ENCODE peak calls at places on chromosomes 5 and 9, in six cellular contexts. One of them, this sample, is unnamed.

GRCh38 chr9:103078581-103078980 is 83.4 kb downstream of the CYLC2 start:
- DNase-seq in A549: no peak
- DNase-seq in K562: no peak
- DNase-seq in endothelial cell of umbilical vein: no peak
- DNase-seq in GM12878: no peak
- DNase-seq in HepG2: no peak
- DNase-seq in this sample: no peak

GRCh38 chr5:76716456-76717157 is 681 bp downstream of the F2R start:
- DNase-seq in A549: peak
- DNase-seq in K562: peak
- DNase-seq in endothelial cell of umbilical vein: peak
- DNase-seq in GM12878: no peak
- DNase-seq in HepG2: no peak
- DNase-seq in this sample: no peak

GRCh38 chr5:82057051-82057450 is 85.2 kb downstream of the ATG10 start:
- DNase-seq in A549: no peak
- DNase-seq in K562: no peak
- DNase-seq in endothelial cell of umbilical vein: no peak
- DNase-seq in GM12878: no peak
- DNase-seq in HepG2: no peak
- DNase-seq in this sample: no peak

GRCh38 chr5:177434942-177435738 is 8.7 kb downstream of the GRK6 start:
- DNase-seq in A549: no peak
- DNase-seq in K562: no peak
- DNase-seq in endothelial cell of umbilical vein: no peak
- DNase-seq in GM12878: no peak
- DNase-seq in HepG2: peak
- DNase-seq in this sample: peak

GRCh38 chr9:6942406-6942805 is 184.6 kb downstream of the KDM4C start:
- DNase-seq in A549: no peak
- DNase-seq in K562: no peak
- DNase-seq in endothelial cell of umbilical vein: no peak
- DNase-seq in GM12878: no peak
- DNase-seq in HepG2: no peak
- DNase-seq in this sample: peak

GRCh38 chr5:115209279-115209678 is 39.6 kb upstream of the TRIM36 start:
- DNase-seq in A549: no peak
- DNase-seq in K562: no peak
- DNase-seq in endothelial cell of umbilical vein: no peak
- DNase-seq in GM12878: peak
- DNase-seq in HepG2: no peak
- DNase-seq in this sample: peak

GRCh38 chr9:1238407-1238806 is 188.2 kb downstream of the DMRT2 start:
- DNase-seq in A549: no peak
- DNase-seq in K562: no peak
- DNase-seq in endothelial cell of umbilical vein: no peak
- DNase-seq in GM12878: no peak
- DNase-seq in HepG2: no peak
- DNase-seq in this sample: no peak

GRCh38 chr9:98885575-98886292 is 58.0 kb upstream of the COL15A1 start:
- DNase-seq in A549: no peak
- DNase-seq in K562: no peak
- DNase-seq in endothelial cell of umbilical vein: no peak
- DNase-seq in GM12878: no peak
- DNase-seq in HepG2: no peak
- DNase-seq in this sample: no peak

GRCh38 chr9:13568851-13569618 is 289.5 kb upstream of the MPDZ start:
- DNase-seq in A549: no peak
- DNase-seq in K562: no peak
- DNase-seq in endothelial cell of umbilical vein: peak
- DNase-seq in GM12878: no peak
- DNase-seq in HepG2: no peak
- DNase-seq in this sample: no peak

GRCh38 chr5:35247645-35248034 is 17.4 kb upstream of the PRLR start:
- DNase-seq in A549: no peak
- DNase-seq in K562: no peak
- DNase-seq in endothelial cell of umbilical vein: peak
- DNase-seq in GM12878: no peak
- DNase-seq in HepG2: no peak
- DNase-seq in this sample: no peak
- TF ChIP-seq MYC in A549: no peak
- TF ChIP-seq MYC in K562: no peak
- TF ChIP-seq MYC in endothelial cell of umbilical vein: no peak
- TF ChIP-seq MYC in GM12878: no peak
- TF ChIP-seq MYC in HepG2: no peak
- TF ChIP-seq MYC in this sample: no peak

DNA sequence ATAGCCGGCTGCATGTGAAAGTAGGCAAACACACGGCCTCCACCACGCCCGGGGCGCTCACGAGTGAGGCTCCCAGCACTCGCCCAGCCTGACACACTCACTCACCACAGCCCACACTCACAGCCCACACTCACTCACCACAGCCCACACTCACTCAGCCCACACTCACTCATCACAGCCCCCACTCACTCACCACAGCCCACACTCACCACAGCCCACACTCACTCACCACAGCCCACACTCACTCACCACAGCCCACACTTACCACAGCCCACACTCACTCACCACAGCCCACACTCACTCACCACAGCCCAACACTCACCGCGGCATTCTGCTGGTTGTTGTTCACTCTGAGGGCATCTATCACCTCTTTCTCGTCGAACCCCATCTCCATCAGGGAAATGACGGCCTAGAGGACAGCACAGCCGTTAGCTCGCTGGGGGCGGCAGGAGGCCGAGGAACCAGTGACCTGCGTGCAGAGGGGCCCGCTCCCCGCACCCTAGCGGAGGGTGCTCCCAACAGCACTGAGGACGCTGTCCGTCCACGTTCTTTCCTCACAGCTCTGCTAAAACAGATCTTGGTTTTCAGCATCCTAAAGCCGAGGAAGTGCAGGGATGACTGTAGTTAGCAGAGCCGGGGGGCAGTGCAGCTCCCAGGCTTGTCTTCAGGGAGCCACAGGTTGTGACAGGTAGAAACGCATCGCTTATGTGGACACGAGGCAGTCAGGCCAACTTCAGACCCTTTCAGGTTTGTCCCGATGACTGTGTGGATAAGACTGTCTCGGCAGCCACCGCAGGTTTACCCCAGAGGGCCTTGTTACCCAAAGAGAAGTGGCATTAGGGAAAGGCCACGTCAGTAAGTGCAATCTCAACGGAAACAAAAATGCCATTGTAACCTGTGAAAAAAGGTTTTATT is 21.6 kb downstream of the UBAC1 start:
- DNase-seq in A549: no peak
- DNase-seq in K562: no peak
- DNase-seq in endothelial cell of umbilical vein: no peak
- DNase-seq in GM12878: no peak
- DNase-seq in HepG2: no peak
- DNase-seq in this sample: peak
- TF ChIP-seq MYC in A549: no peak
- TF ChIP-seq MYC in K562: no peak
- TF ChIP-seq MYC in endothelial cell of umbilical vein: no peak
- TF ChIP-seq MYC in GM12878: no peak
- TF ChIP-seq MYC in HepG2: no peak
- TF ChIP-seq MYC in this sample: no peak

GRCh38 chr9:69130456-69131441 is 43.3 kb upstream of the TJP2 start:
- DNase-seq in A549: no peak
- DNase-seq in K562: no peak
- DNase-seq in endothelial cell of umbilical vein: peak
- DNase-seq in GM12878: no peak
- DNase-seq in HepG2: no peak
- DNase-seq in this sample: no peak
- TF ChIP-seq MYC in A549: no peak
- TF ChIP-seq MYC in K562: no peak
- TF ChIP-seq MYC in endothelial cell of umbilical vein: no peak
- TF ChIP-seq MYC in GM12878: no peak
- TF ChIP-seq MYC in HepG2: no peak
- TF ChIP-seq MYC in this sample: no peak

GRCh38 chr9:105921057-105921721 is 226.8 kb downstream of the TMEM38B start:
- DNase-seq in A549: no peak
- DNase-seq in K562: no peak
- DNase-seq in endothelial cell of umbilical vein: no peak
- DNase-seq in GM12878: no peak
- DNase-seq in HepG2: no peak
- DNase-seq in this sample: no peak
- TF ChIP-seq MYC in A549: no peak
- TF ChIP-seq MYC in K562: no peak
- TF ChIP-seq MYC in endothelial cell of umbilical vein: no peak
- TF ChIP-seq MYC in GM12878: no peak
- TF ChIP-seq MYC in HepG2: no peak
- TF ChIP-seq MYC in this sample: no peak

GRCh38 chr9:16516887-16517286 is 353.6 kb downstream of the BNC2 start:
- DNase-seq in A549: no peak
- DNase-seq in K562: no peak
- DNase-seq in endothelial cell of umbilical vein: peak
- DNase-seq in GM12878: no peak
- DNase-seq in HepG2: no peak
- DNase-seq in this sample: peak
- TF ChIP-seq MYC in A549: no peak
- TF ChIP-seq MYC in K562: no peak
- TF ChIP-seq MYC in endothelial cell of umbilical vein: no peak
- TF ChIP-seq MYC in GM12878: no peak
- TF ChIP-seq MYC in HepG2: no peak
- TF ChIP-seq MYC in this sample: peak

GRCh38 chr9:127899200-127899943 is at the start of gene ST6GALNAC6:
- DNase-seq in A549: peak
- DNase-seq in K562: peak
- DNase-seq in endothelial cell of umbilical vein: peak
- DNase-seq in GM12878: no peak
- DNase-seq in HepG2: no peak
- DNase-seq in this sample: peak
- TF ChIP-seq MYC in A549: peak
- TF ChIP-seq MYC in K562: peak
- TF ChIP-seq MYC in endothelial cell of umbilical vein: no peak
- TF ChIP-seq MYC in GM12878: no peak
- TF ChIP-seq MYC in HepG2: peak
- TF ChIP-seq MYC in this sample: peak